ENCODE peak calls at places on chromosomes 12 and 14, in six cellular contexts. R, A, I, U, D and J are unnamed samples.

GRCh38 chr12:127621366-127621765 is 645.6 kb upstream of the TMEM132C start:
- DNase-seq in R (no peak), A (no peak), I (peak; percentile 42), U (peak; percentile 34), D (no peak), J (no peak)

GRCh38 chr12:110379201-110379600 is 24.3 kb downstream of the ANAPC7 start:
- DNase-seq in R (no peak), A (no peak), I (no peak), U (no peak), D (peak; percentile 40), J (no peak)

GRCh38 chr14:72745546-72745945 is 148.4 kb downstream of the DPF3 start:
- DNase-seq in R (no peak), A (no peak), I (no peak), U (no peak), D (peak; percentile 41), J (no peak)

GRCh38 chr14:104794099-104794498 is 1.4 kb downstream of the AKT1 start:
- DNase-seq in R (peak; percentile 72), A (no peak), I (peak; percentile 90), U (peak; percentile 56), D (no peak), J (peak; percentile 75)

GRCh38 chr14:93035917-93036651 is 79.6 kb downstream of the ITPK1 start:
- DNase-seq in R (no peak), A (no peak), I (peak; percentile 59), U (peak; percentile 83), D (no peak), J (no peak)

GRCh38 chr14:104137297-104138097 is 890 bp upstream of the KIF26A start:
- DNase-seq in R (peak; percentile 76), A (peak; percentile 12), I (peak; percentile 92), U (peak; percentile 95), D (no peak), J (peak; percentile 69)

GRCh38 chr14:67373347-67373746 is 13.2 kb downstream of the EIF2S1 start:
- DNase-seq in R (no peak), A (no peak), I (no peak), U (no peak), D (no peak), J (no peak)

GRCh38 chr12:98997899-98998298 is 352.8 kb downstream of the APAF1 start:
- DNase-seq in R (no peak), A (no peak), I (no peak), U (no peak), D (no peak), J (no peak)

GRCh38 chr14:104681689-104682074 is 7.7 kb upstream of the INF2 start:
- DNase-seq in R (peak; percentile 91), A (no peak), I (peak; percentile 98), U (no peak), D (peak; percentile 43), J (peak; percentile 91)

GRCh38 chr14:77607741-77608302 is 8.6 kb downstream of the SPTLC2 start:
- DNase-seq in R (no peak), A (peak; percentile 61), I (peak; percentile 53), U (peak; percentile 10), D (no peak), J (peak; percentile 35)

GRCh38 chr14:61934385-61934784 is 172.2 kb downstream of the SNAPC1 start:
- DNase-seq in R (no peak), A (no peak), I (no peak), U (no peak), D (peak; percentile 27), J (no peak)

GRCh38 chr12:80412343-80412953 is 31.6 kb upstream of the PTPRQ start:
- DNase-seq in R (no peak), A (peak; percentile 60), I (peak; percentile 58), U (peak; percentile 18), D (peak; percentile 27), J (peak; percentile 70)